ENCODE peak calls at places on chromosomes 1 and 21, in eight cellular contexts. Y is lung, H is stomach, O is H1, L is Panc1, G is thyroid gland, Z is thoracic aorta, T is spleen. V is an unnamed sample.

GRCh38 chr1:10339815-10340214 is 59.0 kb upstream of the PGD start:
- DNase-seq in Y (no peak), H (peak), O (peak), L (no peak), G (peak), Z (no peak), T (no peak), V (peak)

GRCh38 chr1:243508303-243508713 is 252.5 kb downstream of the SDCCAG8 start:
- DNase-seq in Y (no peak), H (no peak), O (no peak), L (no peak), G (no peak), Z (no peak), T (peak), V (no peak)

GRCh38 chr1:94951509-94952208 is 24.7 kb upstream of the CNN3 start:
- DNase-seq in Y (no peak), H (no peak), O (no peak), L (no peak), G (no peak), Z (no peak), T (no peak), V (no peak)

GRCh38 chr1:22702671-22703070 is 8.0 kb upstream of the EPHB2 start:
- DNase-seq in Y (no peak), H (peak), O (no peak), L (no peak), G (peak), Z (no peak), T (no peak), V (no peak)

GRCh38 chr1:192826791-192827477 is 18.1 kb downstream of the RGS2 start:
- DNase-seq in Y (no peak), H (no peak), O (no peak), L (no peak), G (no peak), Z (peak), T (no peak), V (no peak)

GRCh38 chr1:36285450-36286101 is 20.6 kb upstream of the SH3D21 start:
- DNase-seq in Y (peak), H (peak), O (no peak), L (peak), G (peak), Z (no peak), T (no peak), V (peak)

GRCh38 chr1:5752715-5753330 is 239.4 kb downstream of the NPHP4 start:
- DNase-seq in Y (no peak), H (no peak), O (no peak), L (no peak), G (no peak), Z (no peak), T (peak), V (no peak)

GRCh38 chr1:239293350-239294111 is 92.8 kb upstream of the CHRM3 start:
- DNase-seq in Y (no peak), H (no peak), O (no peak), L (no peak), G (no peak), Z (no peak), T (no peak), V (no peak)

GRCh38 chr1:113439272-113439660 is 49.0 kb downstream of the MAGI3 start:
- DNase-seq in Y (no peak), H (no peak), O (no peak), L (no peak), G (no peak), Z (no peak), T (no peak), V (no peak)

GRCh38 chr1:240831922-240832321 is 220.0 kb upstream of the GREM2 start:
- DNase-seq in Y (no peak), H (no peak), O (no peak), L (no peak), G (no peak), Z (no peak), T (no peak), V (no peak)

GRCh38 chr1:178160736-178161475 is 67.0 kb downstream of the RASAL2 start:
- DNase-seq in Y (no peak), H (no peak), O (no peak), L (no peak), G (no peak), Z (no peak), T (no peak), V (no peak)

GRCh38 chr1:45134468-45134873 is 71.9 kb downstream of the ZSWIM5 start:
- DNase-seq in Y (no peak), H (no peak), O (no peak), L (no peak), G (no peak), Z (no peak), T (no peak), V (no peak)

GRCh38 chr21:14120091-14120734 is 90.5 kb downstream of the LIPI start:
- DNase-seq in Y (no peak), H (peak), O (no peak), L (peak), G (peak), Z (no peak), T (no peak), V (peak)

GRCh38 chr1:183780159-183780558 is 24.8 kb upstream of the RGL1 start:
- DNase-seq in Y (no peak), H (no peak), O (no peak), L (no peak), G (no peak), Z (no peak), T (no peak), V (no peak)

GRCh38 chr1:73781257-73781656 is 416.7 kb downstream of the LRRIQ3 start:
- DNase-seq in Y (no peak), H (no peak), O (no peak), L (no peak), G (no peak), Z (no peak), T (no peak), V (no peak)

GRCh38 chr1:151540982-151541377 is 871 bp downstream of the TUFT1 start:
- DNase-seq in Y (no peak), H (peak), O (no peak), L (no peak), G (peak), Z (no peak), T (peak), V (peak)

GRCh38 chr1:1841575-1841991 is 49.3 kb downstream of the GNB1 start:
- DNase-seq in Y (no peak), H (no peak), O (no peak), L (no peak), G (no peak), Z (no peak), T (no peak), V (no peak)
- H3K27ac ChIP-seq in Y (no peak), H (peak), O (no peak), L (no peak), G (no peak), Z (no peak), T (no peak), V (no peak)

GRCh38 chr1:203706444-203706843 is 58.5 kb upstream of the LAX1 start:
- DNase-seq in Y (no peak), H (no peak), O (no peak), L (no peak), G (no peak), Z (no peak), T (no peak), V (no peak)
- H3K27ac ChIP-seq in Y (no peak), H (no peak), O (no peak), L (no peak), G (no peak), Z (no peak), T (no peak), V (no peak)

DNA sequence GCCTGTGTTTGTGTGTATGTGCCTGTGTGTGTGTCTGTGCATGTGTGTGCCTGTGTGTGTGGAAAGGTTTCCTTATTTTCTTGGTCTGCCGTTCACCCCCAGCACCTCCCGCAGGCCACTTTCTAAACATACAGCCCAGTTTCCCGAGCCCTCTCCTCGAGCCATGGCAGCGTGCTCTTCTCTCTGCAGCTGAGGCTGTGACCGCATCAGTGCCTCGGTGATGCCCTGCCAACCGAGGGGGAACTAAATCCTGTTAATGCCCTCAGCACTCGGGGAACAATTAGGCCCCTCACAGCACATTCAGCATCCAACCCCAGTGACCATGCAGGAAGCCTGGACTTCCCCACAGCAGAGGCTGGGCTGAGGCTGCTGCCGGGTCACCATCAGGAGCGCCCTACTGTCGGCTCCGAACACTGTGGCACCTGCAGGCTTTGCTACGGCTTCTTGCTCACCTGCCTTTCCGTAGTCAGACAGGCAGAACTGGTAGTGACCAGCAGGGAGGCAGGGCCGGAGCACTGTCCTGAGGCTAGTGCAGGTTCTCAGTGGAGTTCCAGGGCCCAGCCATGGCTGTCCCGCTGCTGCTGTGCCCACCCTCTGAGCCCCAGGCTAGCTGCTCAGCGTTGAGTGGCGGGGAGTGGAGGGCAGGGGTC is 8.1 kb downstream of the GPR137B start:
- DNase-seq in Y (no peak), H (no peak), O (no peak), L (no peak), G (peak), Z (no peak), T (no peak), V (no peak)
- H3K27ac ChIP-seq in Y (peak), H (no peak), O (no peak), L (no peak), G (peak), Z (no peak), T (no peak), V (no peak)

GRCh38 chr1:246427611-246428010 is 79.5 kb downstream of the SMYD3 start:
- DNase-seq in Y (no peak), H (no peak), O (no peak), L (no peak), G (no peak), Z (no peak), T (no peak), V (no peak)
- H3K27ac ChIP-seq in Y (no peak), H (no peak), O (no peak), L (no peak), G (no peak), Z (no peak), T (no peak), V (no peak)

DNA sequence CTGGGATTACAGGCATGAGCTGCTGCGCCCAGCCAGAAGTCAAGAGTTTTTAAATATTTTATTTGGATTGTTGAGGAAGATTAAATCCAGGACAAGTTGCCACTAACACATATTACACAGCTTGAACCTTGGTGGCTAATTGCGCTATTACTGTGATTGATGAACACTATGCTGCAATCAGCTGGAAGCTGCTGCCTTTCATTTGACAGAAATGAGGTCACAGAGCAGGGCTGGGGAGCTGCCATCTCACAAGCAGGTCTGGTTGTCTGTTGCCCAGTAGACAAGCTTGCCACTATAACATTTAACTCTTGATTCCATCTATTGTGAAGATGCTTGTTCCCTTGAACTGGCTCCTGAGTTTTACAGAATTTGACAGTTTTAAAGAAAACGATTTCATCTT is 37.4 kb upstream of the NRDC start:
- DNase-seq in Y (no peak), H (no peak), O (no peak), L (no peak), G (no peak), Z (no peak), T (no peak), V (no peak)
- H3K27ac ChIP-seq in Y (no peak), H (no peak), O (no peak), L (no peak), G (no peak), Z (no peak), T (no peak), V (no peak)

GRCh38 chr21:19458295-19458694 is 1054.7 kb upstream of the TMPRSS15 start:
- DNase-seq in Y (no peak), H (no peak), O (no peak), L (no peak), G (no peak), Z (no peak), T (no peak), V (no peak)
- H3K27ac ChIP-seq in Y (no peak), H (no peak), O (no peak), L (no peak), G (no peak), Z (no peak), T (no peak), V (no peak)

GRCh38 chr1:245988393-245989078 is 518.5 kb downstream of the SMYD3 start:
- DNase-seq in Y (no peak), H (no peak), O (no peak), L (no peak), G (no peak), Z (no peak), T (no peak), V (no peak)
- H3K27ac ChIP-seq in Y (no peak), H (no peak), O (no peak), L (peak), G (no peak), Z (no peak), T (no peak), V (no peak)

DNA sequence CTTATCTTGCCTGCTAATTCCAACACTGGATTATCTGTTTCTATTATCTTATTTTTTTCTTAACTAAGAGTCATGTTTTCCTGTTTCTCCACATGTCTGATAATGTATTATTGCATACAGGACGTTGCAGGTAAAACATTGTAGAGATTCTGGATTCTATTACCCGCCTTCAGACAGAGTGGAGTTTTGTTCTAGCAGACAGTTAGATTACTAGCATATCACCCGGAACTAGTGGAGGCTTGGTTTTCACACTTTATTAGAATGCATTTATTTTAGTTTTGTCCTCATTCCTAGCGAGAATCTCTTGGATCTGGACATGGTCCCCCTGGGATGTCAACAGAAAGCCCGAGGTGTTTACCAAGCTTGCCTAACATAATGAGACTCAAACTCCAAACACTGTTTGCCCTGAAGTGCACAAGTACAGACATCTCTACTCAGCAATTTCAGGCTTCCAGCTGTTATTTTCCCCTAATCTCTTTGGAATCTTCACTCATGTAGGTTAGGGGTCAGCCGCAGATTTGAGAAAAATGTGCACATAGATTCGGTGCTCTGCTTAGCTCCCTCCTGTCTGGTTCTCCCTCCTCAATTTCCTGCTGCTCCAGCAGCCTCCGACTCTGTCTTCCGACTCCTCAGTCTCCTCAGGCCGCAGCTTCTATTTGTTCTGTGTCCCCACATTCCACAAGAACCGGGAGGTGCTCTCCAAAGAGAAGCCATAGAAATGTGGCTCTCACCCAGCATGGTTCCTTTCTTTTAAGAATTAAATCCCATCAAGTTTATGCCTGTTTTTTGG is 36.8 kb upstream of the PTPRF start:
- DNase-seq in Y (no peak), H (no peak), O (no peak), L (no peak), G (no peak), Z (no peak), T (no peak), V (no peak)
- H3K27ac ChIP-seq in Y (no peak), H (no peak), O (no peak), L (no peak), G (no peak), Z (no peak), T (no peak), V (no peak)

DNA sequence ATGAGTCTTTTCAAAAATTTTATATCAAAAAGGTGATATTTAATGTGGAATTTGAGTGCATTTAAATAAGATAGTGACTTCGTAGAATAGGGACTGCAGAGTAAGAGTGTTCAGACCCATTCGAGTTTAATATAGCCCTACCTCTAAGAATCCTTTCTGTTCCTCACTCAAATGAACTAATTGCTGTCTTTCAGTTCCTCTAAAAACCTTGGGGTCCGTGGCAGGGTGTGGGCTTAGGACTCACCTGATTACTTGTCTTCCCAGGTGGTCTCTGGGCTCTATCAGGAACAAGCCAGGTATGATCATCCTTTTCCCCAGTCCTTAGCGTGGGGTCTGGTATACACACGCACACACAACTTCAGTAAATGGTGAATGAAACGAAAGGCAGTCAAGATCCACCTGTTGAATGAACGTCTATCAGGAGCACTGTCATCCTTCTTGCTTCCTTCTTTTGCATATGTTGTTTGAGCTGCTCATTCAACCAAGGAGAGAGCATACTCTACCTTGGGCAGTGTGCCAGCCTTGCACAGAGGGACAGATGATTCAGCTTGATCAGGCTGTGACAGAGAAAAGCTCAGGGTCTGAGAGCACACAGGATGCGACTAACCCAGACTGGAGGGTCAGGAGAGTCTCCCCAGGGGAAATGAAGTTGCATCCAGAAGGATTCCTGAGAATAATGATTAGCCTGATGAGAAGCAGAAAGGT is 1.2 kb upstream of the RNF11 start:
- DNase-seq in Y (peak), H (peak), O (no peak), L (no peak), G (peak), Z (peak), T (peak), V (peak)
- H3K27ac ChIP-seq in Y (peak), H (no peak), O (no peak), L (peak), G (peak), Z (peak), T (peak), V (peak)

GRCh38 chr21:31666445-31667010 is 7.0 kb downstream of the SOD1 start:
- DNase-seq in Y (no peak), H (no peak), O (no peak), L (no peak), G (no peak), Z (no peak), T (no peak), V (no peak)
- H3K27ac ChIP-seq in Y (no peak), H (no peak), O (no peak), L (no peak), G (no peak), Z (no peak), T (no peak), V (no peak)

V was measured in testis.